ENCODE peak calls at places on chromosomes 2 and 18, in five cellular contexts. R, H, L, X and C are unnamed samples.

GRCh38 chr18:45449761-45450227 is 165.5 kb upstream of the SLC14A2 start:
- DNase-seq in R (no peak), H (no peak), L (no peak), X (no peak), C (no peak)

GRCh38 chr2:163182764-163183354 is 344.3 kb upstream of the KCNH7 start:
- DNase-seq in R (no peak), H (peak; percentile 16), L (peak; percentile 46), X (peak; percentile 30), C (no peak)

GRCh38 chr2:14677039-14677438 is 44.5 kb downstream of the LRATD1 start:
- DNase-seq in R (no peak), H (no peak), L (no peak), X (peak; percentile 6), C (no peak)

GRCh38 chr2:136019304-136019703 is 33.9 kb upstream of the DARS1 start:
- DNase-seq in R (no peak), H (peak; percentile 59), L (no peak), X (peak; percentile 23), C (peak; percentile 24)

GRCh38 chr2:189466656-189467055 is 25.4 kb downstream of the WDR75 start:
- DNase-seq in R (no peak), H (peak; percentile 16), L (no peak), X (peak; percentile 20), C (no peak)

GRCh38 chr2:98378901-98379300 is 32.6 kb downstream of the CNGA3 start:
- DNase-seq in R (no peak), H (no peak), L (no peak), X (no peak), C (no peak)

GRCh38 chr2:170024721-170025120 is 153.2 kb upstream of the MYO3B start:
- DNase-seq in R (no peak), H (peak; percentile 4), L (no peak), X (no peak), C (no peak)

GRCh38 chr2:127695491-127696472 is 5.5 kb upstream of the SFT2D3 start:
- DNase-seq in R (no peak), H (no peak), L (no peak), X (peak; percentile 83), C (peak; percentile 37)

GRCh38 chr2:234564719-234565118 is 67.8 kb upstream of the ARL4C start:
- DNase-seq in R (no peak), H (no peak), L (peak; percentile 89), X (no peak), C (no peak)

GRCh38 chr2:121071058-121071504 is 213.9 kb downstream of the TFCP2L1 start:
- DNase-seq in R (peak; percentile 4), H (peak; percentile 51), L (peak; percentile 5), X (peak; percentile 45), C (no peak)

GRCh38 chr2:113370478-113371091 is 66.9 kb upstream of the ZNG1B start:
- DNase-seq in R (no peak), H (peak; percentile 59), L (no peak), X (peak; percentile 91), C (peak; percentile 46)

GRCh38 chr2:174902491-174903242 is 102.5 kb downstream of the CHN1 start:
- DNase-seq in R (no peak), H (no peak), L (no peak), X (no peak), C (no peak)

GRCh38 chr2:236859896-236860295 is 225.8 kb upstream of the COPS8 start:
- DNase-seq in R (no peak), H (no peak), L (no peak), X (no peak), C (no peak)

GRCh38 chr2:72454236-72454635 is 306.6 kb upstream of the CYP26B1 start:
- DNase-seq in R (no peak), H (no peak), L (no peak), X (no peak), C (no peak)